ENCODE peak calls at places on chromosomes 11 and 22, in six cellular contexts. One of them, this sample, is unnamed.
A peak's percentile ranks its signal among the peaks of the same experiment; 100 is the strongest.

GRCh38 chr11:16603890-16604783 is 134.3 kb upstream of the C11orf58 start:
- DNase-seq in BJ: no peak
- DNase-seq in tibial nerve: peak; percentile 50
- DNase-seq in adipocyte: peak; percentile 78
- DNase-seq in transverse colon: peak; percentile 46
- DNase-seq in suprapubic skin: peak; percentile 67
- DNase-seq in this sample: peak; percentile 5

GRCh38 chr11:126547161-126547560 is 191.7 kb downstream of the ST3GAL4 start:
- DNase-seq in transverse colon: no peak
- DNase-seq in suprapubic skin: no peak
- DNase-seq in adipocyte: peak; percentile 48
- DNase-seq in BJ: peak; percentile 79
- DNase-seq in tibial nerve: no peak
- DNase-seq in this sample: peak; percentile 52

GRCh38 chr22:23534851-23535717 is 45.0 kb downstream of the IGLL1 start:
- DNase-seq in transverse colon: no peak
- DNase-seq in tibial nerve: no peak
- DNase-seq in adipocyte: no peak
- DNase-seq in suprapubic skin: peak; percentile 59
- DNase-seq in BJ: no peak
- DNase-seq in this sample: no peak

GRCh38 chr11:107898270-107898669 is 30.0 kb upstream of the RAB39A start:
- DNase-seq in BJ: no peak
- DNase-seq in tibial nerve: no peak
- DNase-seq in adipocyte: peak; percentile 52
- DNase-seq in suprapubic skin: no peak
- DNase-seq in transverse colon: no peak
- DNase-seq in this sample: peak; percentile 35

GRCh38 chr11:35276396-35276795 is 137.4 kb downstream of the CD44 start:
- DNase-seq in suprapubic skin: no peak
- DNase-seq in BJ: no peak
- DNase-seq in adipocyte: no peak
- DNase-seq in transverse colon: no peak
- DNase-seq in tibial nerve: no peak
- DNase-seq in this sample: no peak

GRCh38 chr22:50178871-50179869 is 6.5 kb upstream of the TRABD start:
- DNase-seq in tibial nerve: no peak
- DNase-seq in suprapubic skin: no peak
- DNase-seq in adipocyte: no peak
- DNase-seq in BJ: no peak
- DNase-seq in transverse colon: peak; percentile 11
- DNase-seq in this sample: no peak

GRCh38 chr11:66067640-66068039 is 2.4 kb upstream of the PACS1 start:
- DNase-seq in transverse colon: no peak
- DNase-seq in adipocyte: no peak
- DNase-seq in tibial nerve: no peak
- DNase-seq in BJ: no peak
- DNase-seq in suprapubic skin: no peak
- DNase-seq in this sample: no peak

GRCh38 chr11:1203505-1204271 is 19.2 kb upstream of the MUC5B start:
- DNase-seq in suprapubic skin: peak; percentile 61
- DNase-seq in transverse colon: peak; percentile 32
- DNase-seq in adipocyte: no peak
- DNase-seq in tibial nerve: no peak
- DNase-seq in BJ: no peak
- DNase-seq in this sample: no peak

GRCh38 chr11:62882811-62883496 is 2.3 kb downstream of the SLC3A2 start:
- DNase-seq in tibial nerve: no peak
- DNase-seq in suprapubic skin: no peak
- DNase-seq in adipocyte: peak; percentile 21
- DNase-seq in BJ: no peak
- DNase-seq in transverse colon: no peak
- DNase-seq in this sample: no peak

GRCh38 chr22:39343259-39344045 is 6.3 kb upstream of the SYNGR1 start:
- DNase-seq in BJ: no peak
- DNase-seq in suprapubic skin: no peak
- DNase-seq in transverse colon: peak; percentile 66
- DNase-seq in tibial nerve: peak; percentile 73
- DNase-seq in adipocyte: peak; percentile 80
- DNase-seq in this sample: peak; percentile 54

GRCh38 chr11:119169272-119169719 is 771 bp downstream of the NLRX1 start:
- DNase-seq in tibial nerve: no peak
- DNase-seq in adipocyte: peak; percentile 24
- DNase-seq in suprapubic skin: no peak
- DNase-seq in transverse colon: no peak
- DNase-seq in BJ: no peak
- DNase-seq in this sample: no peak

GRCh38 chr11:131504199-131504949 is 134.0 kb downstream of the NTM start:
- DNase-seq in BJ: no peak
- DNase-seq in adipocyte: peak; percentile 28
- DNase-seq in suprapubic skin: no peak
- DNase-seq in tibial nerve: no peak
- DNase-seq in transverse colon: no peak
- DNase-seq in this sample: no peak

GRCh38 chr11:47980907-47981621 is 705 bp downstream of the PTPRJ start:
- DNase-seq in adipocyte: peak; percentile 83
- DNase-seq in BJ: no peak
- DNase-seq in tibial nerve: no peak
- DNase-seq in suprapubic skin: peak; percentile 68
- DNase-seq in transverse colon: peak; percentile 63
- DNase-seq in this sample: no peak

GRCh38 chr11:132610216-132610615 is 922.1 kb downstream of the OPCML start:
- DNase-seq in BJ: no peak
- DNase-seq in adipocyte: no peak
- DNase-seq in transverse colon: no peak
- DNase-seq in suprapubic skin: no peak
- DNase-seq in tibial nerve: no peak
- DNase-seq in this sample: no peak

GRCh38 chr11:70552441-70553150 is 154.3 kb downstream of the CTTN start:
- DNase-seq in BJ: no peak
- DNase-seq in adipocyte: no peak
- DNase-seq in tibial nerve: no peak
- DNase-seq in suprapubic skin: no peak
- DNase-seq in transverse colon: no peak
- DNase-seq in this sample: no peak

GRCh38 chr11:107916671-107917241 is 11.5 kb upstream of the RAB39A start:
- DNase-seq in suprapubic skin: no peak
- DNase-seq in adipocyte: peak; percentile 4
- DNase-seq in tibial nerve: no peak
- DNase-seq in transverse colon: peak; percentile 28
- DNase-seq in BJ: no peak
- DNase-seq in this sample: no peak

GRCh38 chr22:47034905-47035419 is 272.5 kb downstream of the TBC1D22A start:
- DNase-seq in BJ: no peak
- DNase-seq in tibial nerve: no peak
- DNase-seq in transverse colon: no peak
- DNase-seq in suprapubic skin: peak; percentile 48
- DNase-seq in adipocyte: no peak
- DNase-seq in this sample: no peak

GRCh38 chr22:47786650-47787290 is 1024.3 kb downstream of the TBC1D22A start:
- DNase-seq in adipocyte: no peak
- DNase-seq in suprapubic skin: no peak
- DNase-seq in BJ: no peak
- DNase-seq in tibial nerve: no peak
- DNase-seq in transverse colon: no peak
- DNase-seq in this sample: no peak

GRCh38 chr11:92269021-92269420 is 44.4 kb downstream of the FAT3 start:
- DNase-seq in adipocyte: peak; percentile 52
- DNase-seq in transverse colon: no peak
- DNase-seq in tibial nerve: no peak
- DNase-seq in suprapubic skin: no peak
- DNase-seq in BJ: peak; percentile 35
- DNase-seq in this sample: peak; percentile 7

GRCh38 chr11:33732176-33732575 is 4.0 kb downstream of the CD59 start:
- DNase-seq in BJ: no peak
- DNase-seq in suprapubic skin: no peak
- DNase-seq in adipocyte: no peak
- DNase-seq in tibial nerve: no peak
- DNase-seq in transverse colon: no peak
- DNase-seq in this sample: no peak

GRCh38 chr11:62546937-62547625 is 475 bp upstream of the AHNAK start:
- DNase-seq in tibial nerve: peak; percentile 45
- DNase-seq in BJ: no peak
- DNase-seq in suprapubic skin: peak; percentile 80
- DNase-seq in adipocyte: peak; percentile 74
- DNase-seq in transverse colon: peak; percentile 54
- DNase-seq in this sample: no peak

GRCh38 chr11:94034207-94034606 is 13.1 kb downstream of the HEPHL1 start:
- DNase-seq in transverse colon: no peak
- DNase-seq in tibial nerve: no peak
- DNase-seq in BJ: no peak
- DNase-seq in suprapubic skin: no peak
- DNase-seq in adipocyte: no peak
- DNase-seq in this sample: no peak

GRCh38 chr11:102780491-102780918 is at the start of gene MMP10:
- DNase-seq in tibial nerve: no peak
- DNase-seq in adipocyte: peak; percentile 71
- DNase-seq in suprapubic skin: no peak
- DNase-seq in transverse colon: no peak
- DNase-seq in BJ: no peak
- DNase-seq in this sample: peak; percentile 74

GRCh38 chr11:117780456-117780855 is 16.6 kb downstream of the DSCAML1 start:
- DNase-seq in tibial nerve: no peak
- DNase-seq in transverse colon: no peak
- DNase-seq in BJ: no peak
- DNase-seq in adipocyte: no peak
- DNase-seq in suprapubic skin: no peak
- DNase-seq in this sample: no peak

GRCh38 chr11:117789241-117789640 is 7.8 kb downstream of the DSCAML1 start:
- DNase-seq in transverse colon: no peak
- DNase-seq in adipocyte: no peak
- DNase-seq in tibial nerve: no peak
- DNase-seq in suprapubic skin: no peak
- DNase-seq in BJ: no peak
- DNase-seq in this sample: no peak

GRCh38 chr11:117781650-117782049 is 15.4 kb downstream of the DSCAML1 start:
- DNase-seq in tibial nerve: no peak
- DNase-seq in transverse colon: no peak
- DNase-seq in BJ: no peak
- DNase-seq in suprapubic skin: no peak
- DNase-seq in adipocyte: no peak
- DNase-seq in this sample: no peak

GRCh38 chr11:117792241-117792640 is 4.8 kb downstream of the DSCAML1 start:
- DNase-seq in suprapubic skin: no peak
- DNase-seq in transverse colon: no peak
- DNase-seq in adipocyte: no peak
- DNase-seq in BJ: no peak
- DNase-seq in tibial nerve: no peak
- DNase-seq in this sample: no peak

DNA sequence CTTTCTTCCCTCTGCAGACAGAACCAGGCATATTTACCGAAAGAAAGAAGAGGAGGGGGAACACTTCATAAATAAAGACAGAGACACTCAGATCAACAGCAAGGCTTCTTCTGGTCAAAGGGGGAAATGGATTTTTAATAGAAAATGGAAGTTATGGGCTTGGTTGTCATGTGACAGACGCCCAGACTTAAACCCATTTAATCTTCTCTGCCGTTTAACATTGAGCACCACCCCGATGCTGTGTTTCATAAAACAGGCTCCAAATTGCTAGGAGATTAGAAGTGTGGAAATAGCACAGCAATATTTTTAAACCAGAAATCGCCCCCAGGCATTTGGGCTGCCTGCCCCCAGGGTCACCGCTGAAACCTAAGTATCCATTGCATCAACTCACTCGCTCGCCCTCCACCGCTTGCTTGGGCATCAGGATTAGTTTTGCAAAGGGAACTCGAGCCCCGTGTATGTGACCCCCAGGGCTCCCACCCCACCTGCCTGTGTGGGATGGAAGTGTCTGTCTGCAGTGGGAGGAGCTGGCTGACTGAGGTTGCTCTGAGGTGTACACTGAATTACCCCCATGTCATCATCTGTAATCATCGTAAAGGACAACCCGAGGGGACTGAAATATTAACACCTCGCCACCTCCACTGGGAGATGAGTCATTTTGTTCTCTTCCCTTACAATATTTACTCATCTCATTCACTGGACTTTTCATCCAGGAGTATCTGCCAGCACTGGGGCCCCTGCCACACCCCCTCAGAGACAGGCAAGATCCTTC is 10.7 kb downstream of the DSCAML1 start:
- DNase-seq in BJ: no peak
- DNase-seq in tibial nerve: no peak
- DNase-seq in transverse colon: no peak
- DNase-seq in adipocyte: peak; percentile 31
- DNase-seq in suprapubic skin: no peak
- DNase-seq in this sample: no peak
- H3K27me3 ChIP-seq in BJ: peaks cover 5% of the 10 kb centered on the region
- H3K27me3 ChIP-seq in tibial nerve: no peaks in the 10 kb centered on the region
- H3K27me3 ChIP-seq in transverse colon: no peaks in the 10 kb centered on the region
- H3K27me3 ChIP-seq in adipocyte: peaks cover 83% of the 10 kb centered on the region
- H3K27me3 ChIP-seq in suprapubic skin: peaks cover 42% of the 10 kb centered on the region
- H3K27me3 ChIP-seq in this sample: peaks cover 13% of the 10 kb centered on the region

GRCh38 chr11:6263664-6264063 is 4.0 kb downstream of the CCKBR start:
- DNase-seq in suprapubic skin: no peak
- DNase-seq in BJ: no peak
- DNase-seq in transverse colon: no peak
- DNase-seq in adipocyte: no peak
- DNase-seq in tibial nerve: no peak
- DNase-seq in this sample: no peak
- H3K27me3 ChIP-seq in suprapubic skin: peaks cover 21% of the 10 kb centered on the region
- H3K27me3 ChIP-seq in BJ: peaks cover 23% of the 10 kb centered on the region
- H3K27me3 ChIP-seq in transverse colon: peaks cover 34% of the 10 kb centered on the region
- H3K27me3 ChIP-seq in adipocyte: peaks cover 31% of the 10 kb centered on the region
- H3K27me3 ChIP-seq in tibial nerve: no peaks in the 10 kb centered on the region
- H3K27me3 ChIP-seq in this sample: peaks cover 26% of the 10 kb centered on the region

GRCh38 chr11:123302751-123303195 is 107.7 kb upstream of the CLMP start:
- DNase-seq in suprapubic skin: no peak
- DNase-seq in adipocyte: peak; percentile 75
- DNase-seq in BJ: peak; percentile 38
- DNase-seq in tibial nerve: no peak
- DNase-seq in transverse colon: no peak
- DNase-seq in this sample: peak; percentile 51

GRCh38 chr11:123301696-123302400 is 106.8 kb upstream of the CLMP start:
- DNase-seq in adipocyte: peak; percentile 82
- DNase-seq in BJ: no peak
- DNase-seq in transverse colon: peak; percentile 63
- DNase-seq in suprapubic skin: peak; percentile 64
- DNase-seq in tibial nerve: peak; percentile 31
- DNase-seq in this sample: no peak

GRCh38 chr11:123299721-123300120 is 104.7 kb upstream of the CLMP start:
- DNase-seq in tibial nerve: no peak
- DNase-seq in adipocyte: no peak
- DNase-seq in BJ: no peak
- DNase-seq in suprapubic skin: no peak
- DNase-seq in transverse colon: no peak
- DNase-seq in this sample: no peak

GRCh38 chr11:123298488-123299447 is 103.7 kb upstream of the CLMP start:
- DNase-seq in suprapubic skin: no peak
- DNase-seq in tibial nerve: no peak
- DNase-seq in transverse colon: no peak
- DNase-seq in BJ: no peak
- DNase-seq in adipocyte: no peak
- DNase-seq in this sample: no peak

GRCh38 chr11:123300874-123301695 is 106.0 kb upstream of the CLMP start:
- DNase-seq in BJ: peak; percentile 26
- DNase-seq in transverse colon: no peak
- DNase-seq in adipocyte: no peak
- DNase-seq in tibial nerve: no peak
- DNase-seq in suprapubic skin: no peak
- DNase-seq in this sample: no peak
- H3K27me3 ChIP-seq in BJ: no peaks in the 10 kb centered on the region
- H3K27me3 ChIP-seq in transverse colon: peaks cover 28% of the 10 kb centered on the region
- H3K27me3 ChIP-seq in adipocyte: peaks cover 13% of the 10 kb centered on the region
- H3K27me3 ChIP-seq in tibial nerve: no peaks in the 10 kb centered on the region
- H3K27me3 ChIP-seq in suprapubic skin: peaks cover 8% of the 10 kb centered on the region
- H3K27me3 ChIP-seq in this sample: no peaks in the 10 kb centered on the region

GRCh38 chr11:117874910-117875396 is 1.5 kb downstream of the FXYD6 start:
- DNase-seq in tibial nerve: no peak
- DNase-seq in suprapubic skin: no peak
- DNase-seq in transverse colon: no peak
- DNase-seq in BJ: no peak
- DNase-seq in adipocyte: no peak
- DNase-seq in this sample: no peak
- H3K27me3 ChIP-seq in tibial nerve: no peaks in the 10 kb centered on the region
- H3K27me3 ChIP-seq in suprapubic skin: peaks cover 55% of the 10 kb centered on the region
- H3K27me3 ChIP-seq in transverse colon: peaks cover 57% of the 10 kb centered on the region
- H3K27me3 ChIP-seq in BJ: peaks cover 40% of the 10 kb centered on the region
- H3K27me3 ChIP-seq in adipocyte: peaks cover 73% of the 10 kb centered on the region
- H3K27me3 ChIP-seq in this sample: peaks cover 65% of the 10 kb centered on the region